ENCODE peak calls at places on chromosomes 3 and 15, in six cellular contexts. S, D, L, M, J and C are unnamed samples.

GRCh38 chr15:85545757-85546156 is 165.4 kb downstream of the AKAP13 start:
- DNase-seq in S (no peak), D (no peak), L (no peak), M (no peak), J (no peak), C (no peak)

GRCh38 chr3:160448845-160449659 is 534 bp downstream of the TRIM59 start:
- DNase-seq in S (no peak), D (no peak), L (no peak), M (peak), J (peak), C (peak)

GRCh38 chr3:13793451-13793850 is 86.4 kb downstream of the WNT7A start:
- DNase-seq in S (no peak), D (no peak), L (no peak), M (no peak), J (no peak), C (no peak)

GRCh38 chr15:40787344-40787841 is 17.6 kb downstream of the C15orf62 start:
- DNase-seq in S (no peak), D (no peak), L (peak), M (no peak), J (no peak), C (no peak)

GRCh38 chr3:414063-414462 is 217.5 kb downstream of the CHL1 start:
- DNase-seq in S (no peak), D (no peak), L (no peak), M (no peak), J (peak), C (no peak)

GRCh38 chr3:55527381-55527780 is 40.3 kb upstream of the WNT5A start:
- DNase-seq in S (no peak), D (no peak), L (no peak), M (no peak), J (no peak), C (no peak)

GRCh38 chr15:100224206-100225185 is 117.3 kb downstream of the ADAMTS17 start:
- DNase-seq in S (no peak), D (no peak), L (no peak), M (no peak), J (no peak), C (no peak)

GRCh38 chr3:151987893-151988292 is 114.5 kb downstream of the SUCNR1 start:
- DNase-seq in S (no peak), D (no peak), L (no peak), M (no peak), J (no peak), C (no peak)

GRCh38 chr3:144760831-144761230 is 789.2 kb downstream of the DIPK2A start:
- DNase-seq in S (no peak), D (no peak), L (no peak), M (no peak), J (no peak), C (no peak)

GRCh38 chr15:49847436-49847835 is 226.6 kb downstream of the DTWD1 start:
- DNase-seq in S (no peak), D (no peak), L (no peak), M (no peak), J (no peak), C (no peak)

GRCh38 chr3:53261712-53262111 is 5.9 kb upstream of the TKT start:
- DNase-seq in S (no peak), D (no peak), L (no peak), M (no peak), J (no peak), C (no peak)

GRCh38 chr3:52836991-52837390 is 2.2 kb upstream of the MUSTN1 start:
- DNase-seq in S (no peak), D (no peak), L (no peak), M (no peak), J (no peak), C (no peak)

GRCh38 chr3:173465898-173466678 is 68.5 kb downstream of the NLGN1 start:
- DNase-seq in S (no peak), D (no peak), L (no peak), M (no peak), J (no peak), C (no peak)

GRCh38 chr3:196186661-196187573 is 24.3 kb downstream of the ZDHHC19 start:
- DNase-seq in S (peak), D (no peak), L (peak), M (peak), J (no peak), C (no peak)

GRCh38 chr15:61528590-61528929 is 299.5 kb upstream of the RORA start:
- DNase-seq in S (no peak), D (no peak), L (no peak), M (no peak), J (no peak), C (no peak)

GRCh38 chr15:75738647-75739325 is 26.1 kb upstream of the CSPG4 start:
- DNase-seq in S (peak), D (peak), L (peak), M (peak), J (peak), C (peak)

GRCh38 chr15:101210466-101210865 is 41.4 kb downstream of the CHSY1 start:
- DNase-seq in S (no peak), D (no peak), L (no peak), M (no peak), J (no peak), C (no peak)

GRCh38 chr3:5136619-5137429 is 14.7 kb downstream of the ARL8B start:
- DNase-seq in S (no peak), D (peak), L (no peak), M (peak), J (peak), C (no peak)

GRCh38 chr3:191330309-191330712 is at the start of gene UTS2B:
- DNase-seq in S (no peak), D (peak), L (no peak), M (no peak), J (peak), C (no peak)

GRCh38 chr15:95615436-95615835 is 715.1 kb upstream of the NR2F2 start:
- DNase-seq in S (no peak), D (no peak), L (no peak), M (no peak), J (no peak), C (no peak)

GRCh38 chr3:17087509-17087908 is 202.8 kb downstream of the PLCL2 start:
- DNase-seq in S (no peak), D (no peak), L (no peak), M (no peak), J (no peak), C (no peak)

GRCh38 chr3:148718982-148719862 is 21.5 kb downstream of the AGTR1 start:
- DNase-seq in S (no peak), D (no peak), L (no peak), M (no peak), J (no peak), C (no peak)

GRCh38 chr3:59818033-59818936 is 768.5 kb upstream of the CFAP20DC start:
- DNase-seq in S (no peak), D (no peak), L (no peak), M (no peak), J (peak), C (no peak)

GRCh38 chr15:59952960-59953359 is 51.2 kb upstream of the FOXB1 start:
- DNase-seq in S (no peak), D (no peak), L (no peak), M (no peak), J (no peak), C (no peak)

GRCh38 chr3:12611117-12611516 is 52.8 kb downstream of the RAF1 start:
- DNase-seq in S (no peak), D (no peak), L (no peak), M (no peak), J (no peak), C (no peak)

GRCh38 chr15:76235186-76235826 is 76.0 kb downstream of the ETFA start:
- DNase-seq in S (no peak), D (peak), L (no peak), M (no peak), J (peak), C (no peak)

GRCh38 chr3:12046406-12046805 is 42.2 kb downstream of the SYN2 start:
- DNase-seq in S (no peak), D (no peak), L (no peak), M (no peak), J (no peak), C (no peak)

GRCh38 chr3:126537730-126538281 is 13.9 kb downstream of the CHST13 start:
- DNase-seq in S (no peak), D (no peak), L (no peak), M (no peak), J (no peak), C (no peak)

GRCh38 chr3:154967090-154967489 is 113.0 kb upstream of the MME start:
- DNase-seq in S (no peak), D (no peak), L (no peak), M (no peak), J (no peak), C (no peak)

GRCh38 chr15:100940785-100941379 is 21.7 kb downstream of the LRRK1 start:
- DNase-seq in S (no peak), D (no peak), L (no peak), M (no peak), J (no peak), C (no peak)

GRCh38 chr3:81985996-81986723 is 224.7 kb upstream of the GBE1 start:
- DNase-seq in S (no peak), D (peak), L (no peak), M (no peak), J (peak), C (no peak)

GRCh38 chr3:42668793-42669217 is 15.3 kb downstream of the ZBTB47 start:
- DNase-seq in S (no peak), D (no peak), L (no peak), M (no peak), J (no peak), C (no peak)

GRCh38 chr15:96889734-96890480 is 559.4 kb downstream of the NR2F2 start:
- DNase-seq in S (no peak), D (no peak), L (no peak), M (no peak), J (no peak), C (no peak)

GRCh38 chr3:56157693-56158092 is 310.6 kb downstream of the ERC2 start:
- DNase-seq in S (peak), D (no peak), L (no peak), M (no peak), J (no peak), C (no peak)

GRCh38 chr15:42427429-42428223 is 63.3 kb downstream of the ZNF106 start:
- DNase-seq in S (no peak), D (no peak), L (no peak), M (no peak), J (no peak), C (no peak)

GRCh38 chr3:30347679-30348216 is 258.7 kb upstream of the TGFBR2 start:
- DNase-seq in S (no peak), D (peak), L (no peak), M (no peak), J (no peak), C (no peak)

DNA sequence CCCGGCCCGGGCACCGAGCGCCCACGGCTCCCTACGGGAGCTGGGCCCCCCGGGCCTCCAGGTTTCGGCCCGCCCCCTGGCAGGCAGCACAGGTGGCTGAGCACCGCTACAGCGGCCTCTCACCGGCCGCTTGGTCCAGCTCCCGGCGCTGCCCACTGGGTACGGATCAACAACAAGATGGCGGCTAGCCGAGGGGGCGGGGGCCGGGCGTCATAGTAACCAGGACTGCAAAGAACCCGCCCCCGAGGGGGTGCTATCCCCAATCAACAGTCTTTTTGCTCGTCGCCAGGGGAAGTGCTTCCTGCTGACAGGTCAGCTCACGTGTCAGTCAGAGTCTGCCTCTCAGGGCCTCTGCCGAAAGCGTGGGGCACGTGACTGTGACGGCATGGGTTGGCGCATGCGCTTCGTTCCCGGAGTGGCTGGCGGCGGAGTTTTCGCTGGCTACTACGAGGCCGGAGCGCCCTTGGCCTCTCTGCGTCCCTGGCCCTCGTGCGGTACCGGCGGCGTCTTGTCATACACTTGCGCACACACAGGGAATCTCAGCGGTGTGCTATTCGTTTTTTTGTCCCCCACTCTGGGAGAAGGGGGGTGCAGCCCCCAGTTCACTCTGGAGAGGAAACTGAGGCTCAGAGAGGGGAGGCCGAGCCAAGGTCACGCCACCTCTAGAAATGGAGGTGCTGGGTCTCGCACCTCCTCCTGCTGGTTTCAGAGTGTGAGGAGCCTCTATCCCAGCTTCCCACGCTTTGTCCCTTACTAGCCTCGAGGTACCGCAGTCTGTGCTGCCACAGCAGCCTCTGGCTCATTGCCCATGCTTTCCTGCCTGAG is at the start of gene IP6K1:
- DNase-seq in S (peak), D (peak), L (peak), M (peak), J (peak), C (peak)
- TF ChIP-seq POLR2A in S (peak), D (peak), L (no peak), M (peak), J (peak), C (peak)

DNA sequence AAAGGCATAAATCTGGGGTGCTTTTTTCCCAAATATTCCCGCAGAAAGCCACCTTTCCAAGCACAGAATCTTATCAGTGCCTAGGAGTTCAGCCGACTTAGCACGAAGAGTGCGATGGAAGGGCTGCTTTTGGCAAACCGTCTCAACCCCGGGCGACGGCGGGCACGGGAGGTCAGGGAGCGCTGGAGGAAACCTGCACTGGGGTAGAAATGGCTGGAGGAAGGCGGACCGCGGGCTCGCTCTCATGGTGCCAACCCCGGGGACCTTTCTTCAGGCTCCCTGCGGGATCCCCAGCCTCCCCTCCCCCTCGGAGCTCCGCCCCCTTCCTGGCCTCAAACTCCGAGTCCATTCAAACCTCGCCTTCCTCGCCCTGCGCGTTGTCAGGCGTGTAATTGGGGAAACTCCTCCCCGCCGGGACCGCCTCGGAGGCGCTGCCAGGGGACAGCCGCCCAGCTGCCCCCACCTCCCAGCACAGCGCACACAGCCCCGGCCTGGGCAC is at the start of gene GABRG3:
- DNase-seq in S (no peak), D (no peak), L (no peak), M (no peak), J (no peak), C (no peak)
- TF ChIP-seq TAF1 in S (no peak), D (no peak), L (no peak), M (no peak), J (no peak), C (no peak)

GRCh38 chr3:50238549-50239026 is 2.6 kb downstream of the GNAI2 start:
- DNase-seq in S (no peak), D (peak), L (no peak), M (no peak), J (no peak), C (no peak)

GRCh38 chr3:50236484-50237132 is 604 bp downstream of the GNAI2 start:
- DNase-seq in S (no peak), D (no peak), L (no peak), M (no peak), J (no peak), C (no peak)

GRCh38 chr3:50239649-50240048 is 3.6 kb downstream of the GNAI2 start:
- DNase-seq in S (no peak), D (no peak), L (no peak), M (no peak), J (no peak), C (no peak)

GRCh38 chr3:50237133-50237651 is 1.2 kb downstream of the GNAI2 start:
- DNase-seq in S (no peak), D (no peak), L (no peak), M (no peak), J (peak), C (no peak)

GRCh38 chr3:50237754-50238548 is 1.9 kb downstream of the GNAI2 start:
- DNase-seq in S (peak), D (no peak), L (no peak), M (peak), J (peak), C (peak)
- TF ChIP-seq POLR2A in S (peak), D (no peak), L (no peak), M (peak), J (no peak), C (peak)

DNA sequence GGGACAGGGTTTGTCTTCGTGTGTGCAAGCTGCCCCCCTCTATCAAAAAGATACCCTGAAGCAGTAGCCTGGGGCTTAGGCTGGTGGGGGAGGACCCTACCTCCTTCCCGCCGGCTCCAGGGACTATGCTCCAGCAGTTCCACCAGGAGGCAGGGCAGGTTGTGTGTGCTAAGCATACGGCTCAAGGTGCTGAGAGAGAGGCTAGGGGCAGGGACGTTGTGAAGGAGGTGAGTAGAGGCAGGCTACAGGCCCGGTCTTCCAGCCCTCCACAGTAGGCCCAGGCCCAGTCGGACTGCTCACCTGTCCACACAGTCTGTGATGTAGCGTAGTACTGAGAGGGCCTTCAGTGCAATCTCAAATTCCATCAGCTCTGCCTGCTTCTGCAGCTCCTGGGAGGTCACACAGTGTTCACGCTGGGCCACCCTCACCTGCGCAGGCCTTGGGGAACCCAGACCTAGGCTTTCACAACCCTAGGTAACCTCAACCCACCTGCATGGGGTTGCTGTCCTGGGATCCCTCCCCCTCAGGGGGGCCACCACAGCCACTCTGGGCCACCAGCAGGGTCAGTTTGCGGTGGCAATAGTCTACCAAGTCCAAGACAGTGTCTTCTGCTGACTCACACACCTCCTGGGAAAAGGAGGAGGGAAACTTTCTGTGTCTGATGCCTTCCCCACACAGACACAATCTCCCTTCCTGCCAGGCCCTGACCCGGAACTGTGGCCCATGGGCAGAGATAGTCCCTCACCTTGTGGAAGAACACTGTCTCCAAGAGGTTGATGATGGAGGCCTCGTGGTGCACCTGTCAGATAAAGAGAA is 2.4 kb upstream of the RASSF1 start:
- DNase-seq in S (no peak), D (no peak), L (no peak), M (no peak), J (no peak), C (no peak)
- TF ChIP-seq TAF1 in S (no peak), D (no peak), L (no peak), M (no peak), J (no peak), C (no peak)

DNA sequence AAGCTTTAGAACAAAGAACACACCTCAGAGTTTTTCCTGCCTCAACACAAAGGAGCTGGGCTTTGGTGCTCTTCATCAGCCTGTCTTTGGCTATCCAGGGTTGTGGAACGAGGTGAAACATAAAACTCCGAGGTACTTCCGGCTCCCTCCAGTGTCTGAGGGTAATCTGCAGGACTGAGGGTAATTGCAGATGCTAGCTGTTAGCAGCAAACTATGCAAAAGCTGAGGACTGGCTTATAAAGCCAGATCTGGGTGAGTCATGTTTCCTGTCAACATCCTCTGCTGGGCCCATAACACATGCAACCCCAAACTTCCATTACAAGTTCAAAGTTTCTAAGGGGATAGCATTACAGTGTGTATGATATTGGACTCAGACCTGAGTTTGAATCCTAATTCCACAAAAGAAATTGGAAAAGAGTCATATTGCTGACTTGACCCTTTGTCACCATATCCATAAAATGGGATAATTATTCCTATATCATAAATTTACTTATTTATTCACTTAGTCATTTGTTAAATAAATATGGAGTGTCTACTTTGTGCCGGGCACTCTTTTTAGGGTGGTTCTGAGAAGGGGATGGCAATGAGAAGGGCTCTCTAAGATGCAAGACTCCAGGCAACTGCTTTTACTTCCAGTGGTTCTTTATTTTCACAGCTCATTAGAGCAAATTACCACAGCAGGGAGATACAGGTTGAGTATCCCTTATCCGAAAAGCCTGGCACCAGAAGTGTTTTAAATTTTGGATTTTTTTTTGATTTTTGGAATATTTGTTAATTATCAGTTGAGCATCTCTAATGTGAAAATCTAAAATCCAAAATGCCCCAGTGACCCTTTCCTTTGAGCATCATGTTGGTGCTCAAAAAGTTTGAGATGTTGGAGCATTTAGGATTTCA is 9.5 kb upstream of the TRIM69 start:
- DNase-seq in S (peak), D (peak), L (no peak), M (no peak), J (peak), C (no peak)
- TF ChIP-seq POLR2A in S (peak), D (peak), L (no peak), M (peak), J (peak), C (peak)

DNA sequence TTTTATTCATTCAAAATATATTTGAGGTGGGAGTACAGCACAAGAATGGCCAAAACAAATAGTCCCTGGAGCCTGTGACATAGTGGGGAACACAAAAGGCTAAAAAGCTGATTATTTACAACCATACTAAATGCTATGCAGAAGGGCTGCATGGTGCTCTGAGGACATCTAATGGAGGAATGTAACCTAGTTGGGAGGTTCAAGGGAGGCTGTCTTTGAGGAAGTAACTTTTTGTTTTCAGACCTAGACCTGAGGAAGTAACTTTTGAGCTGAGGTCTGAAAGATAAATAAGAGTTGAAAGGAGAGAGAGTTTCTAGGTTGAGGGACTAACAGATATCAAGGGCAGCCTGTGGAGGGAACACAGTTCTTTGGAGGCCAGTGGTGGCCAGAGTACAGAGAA is 34.8 kb upstream of the RASA2 start:
- DNase-seq in S (peak), D (peak), L (no peak), M (no peak), J (peak), C (peak)
- TF ChIP-seq TAF1 in S (no peak), D (no peak), L (no peak), M (no peak), J (no peak), C (no peak)